ENCODE peak calls at places on chromosomes 5 and 9, in nine cellular contexts. U, M, J, Q, G, N, K, H and D are unnamed samples.

GRCh38 chr9:104767507-104767906 is 3.6 kb downstream of the NIPSNAP3B start:
- DNase-seq in U (no peak), M (no peak), J (no peak), Q (no peak), G (no peak), N (no peak), K (no peak), H (no peak), D (no peak)

GRCh38 chr9:75131700-75132099 is 43.4 kb downstream of the OSTF1 start:
- DNase-seq in U (no peak), M (no peak), J (no peak), Q (no peak), G (no peak), N (no peak), K (no peak), H (no peak), D (no peak)

GRCh38 chr5:387491-388265 is 55.3 kb upstream of the EXOC3 start:
- DNase-seq in U (peak), M (no peak), J (no peak), Q (peak), G (no peak), N (no peak), K (no peak), H (no peak), D (no peak)

GRCh38 chr5:34415559-34416198 is 240.4 kb upstream of the RAI14 start:
- DNase-seq in U (no peak), M (no peak), J (no peak), Q (no peak), G (no peak), N (no peak), K (no peak), H (no peak), D (no peak)

GRCh38 chr5:19492861-19493260 is 495.1 kb downstream of the CDH18 start:
- DNase-seq in U (no peak), M (no peak), J (peak), Q (no peak), G (no peak), N (no peak), K (no peak), H (no peak), D (no peak)

GRCh38 chr9:38375572-38375963 is 16.9 kb upstream of the ALDH1B1 start:
- DNase-seq in U (peak), M (no peak), J (no peak), Q (no peak), G (no peak), N (no peak), K (no peak), H (no peak), D (no peak)

GRCh38 chr9:100498592-100498991 is 25.6 kb downstream of the TMEFF1 start:
- DNase-seq in U (no peak), M (no peak), J (peak), Q (no peak), G (no peak), N (no peak), K (no peak), H (no peak), D (no peak)

GRCh38 chr5:158354958-158355357 is 496.0 kb upstream of the CLINT1 start:
- DNase-seq in U (no peak), M (no peak), J (no peak), Q (no peak), G (no peak), N (no peak), K (no peak), H (no peak), D (no peak)

GRCh38 chr5:142825378-142826089 is 55.4 kb downstream of the ARHGAP26 start:
- DNase-seq in U (peak), M (no peak), J (no peak), Q (no peak), G (no peak), N (no peak), K (peak), H (peak), D (no peak)

GRCh38 chr9:19998153-19998552 is 209.3 kb upstream of the SLC24A2 start:
- DNase-seq in U (no peak), M (no peak), J (peak), Q (no peak), G (no peak), N (no peak), K (no peak), H (no peak), D (peak)

GRCh38 chr9:129560849-129561248 is 60.1 kb downstream of the C9orf50 start:
- DNase-seq in U (no peak), M (no peak), J (no peak), Q (no peak), G (no peak), N (no peak), K (no peak), H (no peak), D (no peak)

GRCh38 chr5:152532714-152533113 is 127.6 kb upstream of the NMUR2 start:
- DNase-seq in U (no peak), M (peak), J (peak), Q (no peak), G (no peak), N (no peak), K (no peak), H (peak), D (no peak)

GRCh38 chr5:131001507-131001906 is 163.5 kb downstream of the HINT1 start:
- DNase-seq in U (no peak), M (no peak), J (no peak), Q (no peak), G (no peak), N (no peak), K (no peak), H (no peak), D (no peak)

GRCh38 chr5:154873791-154874331 is 15.4 kb downstream of the CNOT8 start:
- DNase-seq in U (no peak), M (no peak), J (no peak), Q (peak), G (no peak), N (no peak), K (no peak), H (no peak), D (no peak)

GRCh38 chr9:127754099-127754760 is 19.1 kb upstream of the TOR2A start:
- DNase-seq in U (no peak), M (no peak), J (no peak), Q (no peak), G (no peak), N (no peak), K (no peak), H (peak), D (no peak)

GRCh38 chr5:5711112-5711511 is 288.6 kb downstream of the ICE1 start:
- DNase-seq in U (no peak), M (no peak), J (no peak), Q (no peak), G (no peak), N (no peak), K (no peak), H (no peak), D (no peak)

GRCh38 chr5:80216753-80217596 is 38.9 kb downstream of the SERINC5 start:
- DNase-seq in U (peak), M (peak), J (no peak), Q (no peak), G (no peak), N (no peak), K (peak), H (no peak), D (no peak)

GRCh38 chr9:38683336-38683735 is 36.6 kb downstream of the FAM240B start:
- DNase-seq in U (no peak), M (no peak), J (no peak), Q (no peak), G (no peak), N (no peak), K (no peak), H (no peak), D (no peak)

GRCh38 chr5:140112685-140113179 is 1.2 kb upstream of the PURA start:
- DNase-seq in U (no peak), M (no peak), J (no peak), Q (peak), G (no peak), N (no peak), K (no peak), H (peak), D (no peak)

GRCh38 chr9:105647595-105648349 is 14.5 kb upstream of the TAL2 start:
- DNase-seq in U (no peak), M (no peak), J (peak), Q (no peak), G (no peak), N (no peak), K (no peak), H (no peak), D (no peak)

GRCh38 chr9:85213650-85214607 is 527.8 kb downstream of the AGTPBP1 start:
- DNase-seq in U (no peak), M (no peak), J (no peak), Q (no peak), G (no peak), N (no peak), K (no peak), H (peak), D (no peak)

GRCh38 chr5:7682379-7682778 is 168.6 kb downstream of the CFAP90 start:
- DNase-seq in U (no peak), M (no peak), J (no peak), Q (no peak), G (no peak), N (no peak), K (no peak), H (no peak), D (no peak)

GRCh38 chr5:78008356-78008967 is 232.3 kb upstream of the TBCA start:
- DNase-seq in U (no peak), M (no peak), J (peak), Q (no peak), G (no peak), N (no peak), K (no peak), H (peak), D (no peak)

GRCh38 chr5:144237851-144238250 is 67.2 kb downstream of the KCTD16 start:
- DNase-seq in U (no peak), M (no peak), J (no peak), Q (no peak), G (no peak), N (no peak), K (no peak), H (no peak), D (peak)

GRCh38 chr9:14924821-14925220 is 14.6 kb upstream of the FREM1 start:
- DNase-seq in U (no peak), M (no peak), J (peak), Q (no peak), G (no peak), N (no peak), K (no peak), H (no peak), D (no peak)